ENCODE peak calls at places on chromosomes 11 and 22, in five cellular contexts. G is DMS153, S is foreskin fibroblast, R is GM03348, F is T-helper 9 cell. O is an unnamed sample.

GRCh38 chr11:87604350-87604749 is 566.6 kb downstream of the TMEM135 start:
- DNase-seq in S (no peak), F (no peak), G (no peak), R (no peak), O (no peak)

GRCh38 chr22:36279219-36279666 is 26.3 kb downstream of the APOL1 start:
- DNase-seq in F (no peak), R (no peak), S (peak), G (no peak), O (no peak)

GRCh38 chr11:95359756-95360155 is 128.8 kb upstream of the SESN3 start:
- DNase-seq in R (no peak), F (no peak), S (no peak), G (no peak), O (no peak)

GRCh38 chr22:45407793-45408192 is 5.6 kb downstream of the SMC1B start:
- DNase-seq in R (no peak), F (no peak), S (no peak), G (no peak), O (no peak)

GRCh38 chr11:65575568-65576231 is at the start of gene EHBP1L1:
- DNase-seq in R (peak), G (no peak), S (peak), F (peak), O (peak)

GRCh38 chr22:38412435-38413084 is 42.4 kb downstream of the KCNJ4 start:
- DNase-seq in G (no peak), F (peak), S (peak), R (peak), O (peak)

GRCh38 chr11:69912911-69913451 is 93.8 kb upstream of the FGF3 start:
- DNase-seq in F (no peak), R (peak), G (no peak), S (peak), O (no peak)

GRCh38 chr11:66317322-66317765 is 500 bp upstream of the CD248 start:
- DNase-seq in G (no peak), R (peak), S (peak), F (no peak), O (peak)

GRCh38 chr11:28537822-28538221 is 429.6 kb downstream of the METTL15 start:
- DNase-seq in G (no peak), F (no peak), S (peak), R (no peak), O (no peak)

GRCh38 chr11:68727783-68728182 is 23.5 kb downstream of the TESMIN start:
- DNase-seq in R (no peak), F (no peak), S (peak), G (no peak), O (no peak)

GRCh38 chr11:68968306-68969255 is 12.2 kb downstream of the MRGPRD start:
- DNase-seq in S (peak), F (no peak), G (no peak), R (no peak), O (no peak)

GRCh38 chr22:37165940-37166674 is 16.4 kb upstream of the IL2RB start:
- DNase-seq in G (no peak), F (no peak), S (no peak), R (no peak), O (no peak)

GRCh38 chr22:29457730-29458129 is 19.3 kb downstream of the RFPL1 start:
- DNase-seq in S (peak), F (no peak), G (peak), R (peak), O (peak)

GRCh38 chr11:107716884-107717532 is 5.2 kb upstream of the SLN start:
- DNase-seq in F (no peak), R (no peak), G (no peak), S (no peak), O (no peak)

GRCh38 chr11:64086263-64086938 is 50.7 kb downstream of the FLRT1 start:
- DNase-seq in F (no peak), G (peak), S (peak), R (peak), O (peak)

GRCh38 chr11:14773755-14774154 is 118.3 kb downstream of the CYP2R1 start:
- DNase-seq in S (peak), F (no peak), G (no peak), R (no peak), O (no peak)

GRCh38 chr22:44684506-44685383 is 17.3 kb upstream of the PRR5 start:
- DNase-seq in R (peak), G (peak), S (peak), F (peak), O (peak)

GRCh38 chr11:1194977-1195689 is 27.7 kb upstream of the MUC5B start:
- DNase-seq in S (no peak), G (no peak), F (no peak), R (no peak), O (no peak)

GRCh38 chr11:122277553-122277952 is 161.5 kb upstream of the BLID start:
- DNase-seq in R (no peak), G (no peak), S (no peak), F (no peak), O (no peak)

GRCh38 chr11:82733444-82734119 is at the start of gene FAM181B:
- DNase-seq in R (peak), S (peak), G (peak), F (no peak), O (peak)

GRCh38 chr11:62923634-62924411 is 2.7 kb upstream of the CHRM1 start:
- DNase-seq in R (no peak), G (no peak), S (peak), F (no peak), O (no peak)

GRCh38 chr11:21893468-21893867 is 299.4 kb upstream of the ANO5 start:
- DNase-seq in R (no peak), F (no peak), S (no peak), G (no peak), O (no peak)

GRCh38 chr22:41833369-41834004 is 582 bp downstream of the SREBF2 start:
- DNase-seq in R (peak), G (no peak), F (peak), S (peak), O (peak)

GRCh38 chr22:42697542-42698013 is 23.1 kb downstream of the A4GALT start:
- DNase-seq in G (no peak), F (no peak), R (peak), S (peak), O (peak)

GRCh38 chr11:20397281-20397680 is 9.8 kb downstream of the PRMT3 start:
- DNase-seq in F (no peak), S (peak), R (peak), G (peak), O (peak)

GRCh38 chr22:30238661-30239420 is 7.7 kb downstream of the LIF start:
- DNase-seq in R (no peak), F (no peak), G (no peak), S (peak), O (no peak)

GRCh38 chr11:46238967-46239800 is 38.3 kb upstream of the CREB3L1 start:
- DNase-seq in S (peak), G (peak), R (peak), F (peak), O (peak)

GRCh38 chr11:75032550-75032935 is 43.8 kb downstream of the NEU3 start:
- DNase-seq in S (no peak), R (no peak), G (no peak), F (no peak), O (no peak)

GRCh38 chr11:115201121-115201792 is 303.0 kb downstream of the CADM1 start:
- DNase-seq in F (no peak), G (no peak), S (peak), R (no peak), O (peak)

GRCh38 chr22:29079218-29079901 is 6.5 kb downstream of the KREMEN1 start:
- DNase-seq in R (peak), S (peak), G (peak), F (no peak), O (no peak)

GRCh38 chr11:8032576-8033311 is 45.6 kb downstream of the EIF3F start:
- DNase-seq in G (no peak), R (no peak), S (no peak), F (no peak), O (no peak)

GRCh38 chr11:1756791-1757771 is 6.6 kb downstream of the CTSD start:
- DNase-seq in R (no peak), S (no peak), F (no peak), G (no peak), O (no peak)

GRCh38 chr11:65366340-65366773 is 11.8 kb downstream of the TIGD3 start:
- DNase-seq in G (peak), R (peak), F (no peak), S (peak), O (peak)

GRCh38 chr11:72821221-72821919 is 7.2 kb downstream of the ATG16L2 start:
- DNase-seq in R (no peak), S (no peak), G (no peak), F (no peak), O (no peak)

GRCh38 chr11:3228445-3228829 is 3.8 kb downstream of the MRGPRE start:
- DNase-seq in R (no peak), S (no peak), G (no peak), F (no peak), O (peak)

GRCh38 chr11:3913921-3914320 is 58.5 kb downstream of the STIM1 start:
- DNase-seq in S (peak), F (no peak), R (no peak), G (no peak), O (no peak)

GRCh38 chr11:68037481-68038225 is 1.2 kb upstream of the TCIRG1 start:
- DNase-seq in G (no peak), R (no peak), S (no peak), F (no peak), O (no peak)

GRCh38 chr22:23011105-23011674 is 59.1 kb upstream of the GNAZ start:
- DNase-seq in S (no peak), F (no peak), G (no peak), R (no peak), O (no peak)

GRCh38 chr11:86743223-86744118 is 56.9 kb upstream of the PRSS23 start:
- DNase-seq in F (no peak), S (peak), R (peak), G (peak), O (peak)

GRCh38 chr11:77244277-77245014 is 57.0 kb downstream of the GDPD4 start:
- DNase-seq in G (no peak), R (peak), F (no peak), S (peak), O (peak)

O was measured in AG08396.